ENCODE peak calls at places on chromosomes 2 and 18, in eight cellular contexts. X is foreskin fibroblast, J is GM10248, D is GM13977, Q is body of pancreas, R is HepG2, W is BE2C, S is GM12865. L is an unnamed sample.

GRCh38 chr2:232231514-232231913 is 147.0 kb upstream of the ALPP start:
- DNase-seq in J (no peak), R (no peak), D (no peak), Q (no peak), S (no peak), X (no peak), W (no peak), L (no peak)

GRCh38 chr2:53969285-53970094 is 1.3 kb downstream of the PSME4 start:
- DNase-seq in D (peak), S (peak), Q (no peak), X (peak), J (peak), W (no peak), R (peak), L (peak)

GRCh38 chr2:162063281-162063680 is 10.7 kb downstream of the DPP4 start:
- DNase-seq in W (no peak), Q (no peak), X (no peak), S (no peak), D (no peak), R (no peak), J (no peak), L (no peak)

GRCh38 chr2:135980450-135981080 is 4.9 kb downstream of the DARS1 start:
- DNase-seq in D (no peak), X (no peak), W (no peak), R (no peak), Q (no peak), J (no peak), S (no peak), L (no peak)

GRCh38 chr2:160492401-160493226 is 993 bp downstream of the RBMS1 start:
- DNase-seq in D (no peak), R (peak), X (peak), W (peak), J (no peak), S (no peak), Q (peak), L (peak)

GRCh38 chr2:47767880-47768609 is 14.9 kb upstream of the MSH6 start:
- DNase-seq in W (peak), S (peak), J (peak), Q (peak), X (peak), R (peak), D (peak), L (peak)

GRCh38 chr2:134429886-134430285 is 176.0 kb downstream of the MGAT5 start:
- DNase-seq in X (peak), J (no peak), R (no peak), W (no peak), Q (no peak), S (no peak), D (no peak), L (no peak)

GRCh38 chr18:48621815-48622555 is 83.2 kb downstream of the CTIF start:
- DNase-seq in X (no peak), S (no peak), Q (no peak), D (no peak), R (no peak), W (no peak), J (no peak), L (no peak)

GRCh38 chr2:165281387-165281786 is 42.2 kb downstream of the SCN2A start:
- DNase-seq in X (no peak), D (no peak), S (no peak), W (no peak), R (no peak), Q (no peak), J (no peak), L (no peak)

GRCh38 chr2:142796161-142796560 is 81.3 kb upstream of the KYNU start:
- DNase-seq in R (peak), S (no peak), W (no peak), D (no peak), X (no peak), Q (no peak), J (no peak), L (no peak)

GRCh38 chr2:36355157-36355889 is at the start of gene CRIM1:
- DNase-seq in W (peak), S (peak), Q (peak), J (peak), R (peak), X (peak), D (peak), L (peak)

GRCh38 chr2:186645999-186646398 is 47.9 kb upstream of the FAM171B start:
- DNase-seq in X (peak), S (no peak), R (no peak), Q (no peak), J (no peak), W (no peak), D (no peak), L (no peak)

GRCh38 chr2:69581774-69582581 is 61.6 kb downstream of the AAK1 start:
- DNase-seq in J (peak), W (no peak), S (peak), Q (peak), R (peak), D (no peak), X (peak), L (no peak)

GRCh38 chr18:59265246-59266018 is 7.8 kb downstream of the RAX start:
- DNase-seq in W (peak), S (peak), D (peak), Q (no peak), X (peak), R (no peak), J (peak), L (no peak)

GRCh38 chr2:27024188-27024587 is 8.6 kb upstream of the TMEM214 start:
- DNase-seq in Q (no peak), D (no peak), S (no peak), X (no peak), W (peak), R (no peak), J (no peak), L (no peak)
- TF ChIP-seq CTCF in Q (no peak), D (no peak), S (no peak), X (no peak), W (peak), R (peak), J (no peak), L (no peak)

GRCh38 chr18:3454365-3455089 is 4.6 kb downstream of the TGIF1 start:
- DNase-seq in J (peak), D (peak), Q (peak), R (peak), W (no peak), S (peak), X (peak), L (peak)
- TF ChIP-seq CTCF in J (peak), D (peak), Q (peak), R (peak), W (peak), S (peak), X (peak), L (peak)

GRCh38 chr2:127254386-127254981 is 34.4 kb upstream of the CYP27C1 start:
- DNase-seq in S (no peak), J (no peak), D (no peak), X (peak), Q (no peak), R (no peak), W (no peak), L (no peak)

GRCh38 chr2:127256866-127257265 is 36.8 kb upstream of the CYP27C1 start:
- DNase-seq in W (no peak), X (no peak), R (no peak), S (no peak), Q (no peak), J (no peak), D (no peak), L (no peak)

GRCh38 chr2:127255721-127256120 is 35.6 kb upstream of the CYP27C1 start:
- DNase-seq in Q (no peak), X (no peak), W (no peak), S (no peak), D (no peak), J (no peak), R (no peak), L (no peak)

GRCh38 chr2:127256381-127256780 is 36.3 kb upstream of the CYP27C1 start:
- DNase-seq in R (no peak), W (no peak), X (no peak), S (no peak), D (no peak), Q (no peak), J (no peak), L (no peak)

GRCh38 chr2:127255146-127255545 is 35.0 kb upstream of the CYP27C1 start:
- DNase-seq in D (no peak), J (no peak), W (no peak), X (no peak), Q (no peak), S (no peak), R (peak), L (no peak)
- TF ChIP-seq CTCF in D (no peak), J (no peak), W (no peak), X (no peak), Q (no peak), S (no peak), R (no peak), L (no peak)

GRCh38 chr18:41096504-41096903 is 858.5 kb upstream of the PIK3C3 start:
- DNase-seq in D (no peak), W (peak), Q (no peak), J (no peak), R (no peak), X (peak), S (no peak), L (peak)
- TF ChIP-seq CTCF in D (no peak), W (no peak), Q (no peak), J (no peak), R (no peak), X (peak), S (no peak), L (peak)

GRCh38 chr2:158923180-158923594 is 45.3 kb upstream of the TANC1 start:
- DNase-seq in S (no peak), R (no peak), Q (no peak), X (peak), D (no peak), W (peak), J (no peak), L (no peak)

GRCh38 chr2:158923641-158924040 is 44.8 kb upstream of the TANC1 start:
- DNase-seq in J (no peak), S (no peak), W (no peak), X (no peak), D (no peak), R (no peak), Q (no peak), L (no peak)

GRCh38 chr2:158926478-158926948 is 41.9 kb upstream of the TANC1 start:
- DNase-seq in W (no peak), S (peak), D (no peak), Q (no peak), J (no peak), X (peak), R (peak), L (no peak)

GRCh38 chr2:158921599-158922408 is 46.6 kb upstream of the TANC1 start:
- DNase-seq in W (no peak), R (no peak), D (no peak), Q (no peak), J (no peak), S (no peak), X (no peak), L (no peak)

GRCh38 chr2:158922610-158923009 is 45.8 kb upstream of the TANC1 start:
- DNase-seq in S (no peak), W (no peak), J (no peak), D (no peak), Q (no peak), R (no peak), X (no peak), L (no peak)
- TF ChIP-seq CTCF in S (no peak), W (no peak), J (no peak), D (no peak), Q (no peak), R (no peak), X (no peak), L (no peak)

GRCh38 chr2:219619235-219619634 is 8.2 kb upstream of the SLC4A3 start:
- DNase-seq in S (no peak), W (no peak), R (no peak), Q (no peak), D (no peak), J (no peak), X (no peak), L (no peak)
- TF ChIP-seq CTCF in S (no peak), W (peak), R (peak), Q (no peak), D (no peak), J (no peak), X (no peak), L (no peak)

DNA sequence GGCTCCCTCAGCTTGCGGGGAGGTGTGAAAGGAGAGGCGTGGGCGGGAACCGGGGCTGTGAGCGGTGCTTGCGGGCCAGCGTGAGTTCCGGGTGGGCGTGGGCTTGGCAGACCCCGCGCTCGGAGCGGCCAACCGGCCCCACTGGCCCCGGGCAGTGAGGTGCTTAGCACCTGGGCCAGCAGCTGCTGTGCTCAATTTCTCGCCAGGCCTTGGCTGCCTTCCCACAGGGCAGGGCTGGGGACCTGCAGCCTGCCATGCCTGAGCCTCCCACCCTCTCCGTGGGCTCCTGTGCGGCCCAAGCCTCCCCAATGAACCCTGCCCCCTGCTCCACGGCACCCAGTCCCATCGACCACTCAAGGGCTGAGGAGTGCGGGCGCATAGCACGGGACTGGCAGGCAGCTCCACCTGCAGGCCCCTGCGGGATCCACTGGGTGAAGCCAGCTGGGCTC is 48.2 kb downstream of the RNF138 start:
- DNase-seq in X (no peak), S (no peak), W (peak), D (no peak), J (no peak), R (no peak), Q (no peak), L (no peak)
- TF ChIP-seq CTCF in X (no peak), S (no peak), W (peak), D (no peak), J (no peak), R (peak), Q (no peak), L (no peak)

GRCh38 chr2:77818186-77818585 is 296.0 kb upstream of the LRRTM4 start:
- DNase-seq in R (no peak), W (no peak), Q (no peak), D (no peak), X (no peak), J (no peak), S (no peak), L (no peak)
- TF ChIP-seq CTCF in R (no peak), W (no peak), Q (no peak), D (no peak), X (no peak), J (no peak), S (no peak), L (no peak)

GRCh38 chr2:222025891-222026271 is 272.9 kb downstream of the PAX3 start:
- DNase-seq in W (no peak), S (no peak), J (no peak), Q (no peak), R (no peak), D (no peak), X (no peak), L (no peak)

GRCh38 chr2:222024934-222025890 is 273.6 kb downstream of the PAX3 start:
- DNase-seq in W (no peak), R (peak), S (peak), Q (no peak), J (peak), D (no peak), X (peak), L (peak)
- TF ChIP-seq CTCF in W (peak), R (peak), S (peak), Q (peak), J (peak), D (peak), X (peak), L (peak)

DNA sequence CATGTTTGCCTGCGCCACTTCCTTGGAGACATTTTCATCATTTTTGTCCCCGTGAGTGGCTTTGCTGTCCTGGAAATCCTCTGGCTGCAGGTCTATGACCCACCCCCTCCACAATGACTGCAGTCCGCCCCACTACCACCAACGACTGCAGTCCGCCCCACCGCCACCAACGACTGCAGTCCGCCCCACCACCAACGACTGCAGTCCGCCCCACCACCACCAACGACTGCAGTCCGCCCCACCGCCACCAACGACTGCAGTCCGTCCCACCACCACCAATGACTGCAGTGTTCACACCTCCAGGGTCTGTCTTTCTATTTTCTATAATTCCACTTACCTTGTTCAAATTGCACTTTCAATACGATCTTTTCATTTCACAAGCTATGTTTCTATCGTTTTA is 820.7 kb upstream of the SALL3 start:
- DNase-seq in X (no peak), W (no peak), D (no peak), J (no peak), Q (no peak), R (no peak), S (no peak), L (no peak)
- TF ChIP-seq CTCF in X (no peak), W (no peak), D (no peak), J (no peak), Q (no peak), R (no peak), S (no peak), L (no peak)